ENCODE peak calls at places on chromosomes 12 and 14, in six cellular contexts. V, Y, R, P, C and A are unnamed samples.

GRCh38 chr14:50335389-50335788 is 23.3 kb downstream of the DMAC2L start:
- DNase-seq in C (no peak), R (peak), V (peak), Y (no peak), P (no peak), A (no peak)

GRCh38 chr12:7934560-7935463 is 1.2 kb downstream of the SLC2A3 start:
- DNase-seq in V (no peak), Y (peak), C (peak), P (no peak), R (peak), A (no peak)

GRCh38 chr14:71119832-71120231 is 212.6 kb downstream of the PCNX1 start:
- DNase-seq in C (no peak), R (no peak), V (no peak), Y (no peak), P (no peak), A (no peak)

GRCh38 chr14:49853572-49854375 is 1.2 kb upstream of the NEMF start:
- DNase-seq in C (peak), R (peak), V (peak), P (peak), Y (no peak), A (peak)

GRCh38 chr12:89775336-89776005 is 66.8 kb upstream of the ATP2B1 start:
- DNase-seq in R (peak), Y (no peak), P (no peak), C (no peak), V (no peak), A (no peak)

GRCh38 chr14:40599726-40600125 is 1007.0 kb upstream of the LRFN5 start:
- DNase-seq in R (peak), V (no peak), Y (no peak), P (no peak), C (no peak), A (no peak)

GRCh38 chr12:131089526-131090253 is 136.0 kb downstream of the ADGRD1 start:
- DNase-seq in R (no peak), C (no peak), P (no peak), Y (no peak), V (no peak), A (no peak)

GRCh38 chr12:100186071-100186470 is 14.5 kb upstream of the ACTR6 start:
- DNase-seq in V (no peak), Y (no peak), C (no peak), R (no peak), P (no peak), A (no peak)

GRCh38 chr12:114430306-114430705 is 24.4 kb upstream of the TBX5 start:
- DNase-seq in P (no peak), C (no peak), Y (peak), R (peak), V (no peak), A (no peak)

GRCh38 chr12:122166422-122167327 is 7.3 kb downstream of the IL31 start:
- DNase-seq in P (no peak), R (no peak), V (no peak), Y (no peak), C (no peak), A (no peak)

GRCh38 chr12:124835652-124836410 is 27.8 kb downstream of the SCARB1 start:
- DNase-seq in R (no peak), P (no peak), Y (no peak), V (no peak), C (no peak), A (no peak)

GRCh38 chr14:64364907-64365306 is 23.2 kb upstream of the MTHFD1 start:
- DNase-seq in Y (no peak), C (peak), R (peak), P (no peak), V (no peak), A (no peak)

GRCh38 chr12:14156606-14157005 is 175.2 kb upstream of the GRIN2B start:
- DNase-seq in C (no peak), R (no peak), Y (no peak), P (no peak), V (no peak), A (no peak)

GRCh38 chr14:24442240-24443052 is at the start of gene SDR39U1:
- DNase-seq in V (peak), R (peak), C (peak), P (peak), Y (peak), A (peak)

GRCh38 chr12:59873136-59873535 is 277.3 kb downstream of the SLC16A7 start:
- DNase-seq in Y (no peak), R (no peak), C (no peak), P (no peak), V (no peak), A (no peak)

GRCh38 chr14:20440882-20441281 is 4.9 kb upstream of the KLHL33 start:
- DNase-seq in P (peak), R (peak), V (no peak), Y (no peak), C (no peak), A (no peak)

GRCh38 chr12:79423560-79423959 is 267.2 kb downstream of the PAWR start:
- DNase-seq in C (no peak), P (no peak), V (no peak), Y (no peak), R (no peak), A (no peak)

GRCh38 chr14:67738740-67739504 is 37.2 kb downstream of the RDH12 start:
- DNase-seq in C (peak), R (peak), Y (no peak), V (no peak), P (no peak), A (no peak)

GRCh38 chr12:116556964-116557706 is 2.0 kb upstream of the MAP1LC3B2 start:
- DNase-seq in R (peak), V (no peak), C (peak), P (no peak), Y (no peak), A (no peak)

GRCh38 chr14:24924544-24924943 is 125.4 kb downstream of the STXBP6 start:
- DNase-seq in V (no peak), P (no peak), C (no peak), Y (no peak), R (no peak), A (no peak)

GRCh38 chr12:32344047-32344446 is 55.3 kb upstream of the FGD4 start:
- DNase-seq in P (no peak), Y (no peak), R (no peak), C (no peak), V (no peak), A (no peak)

GRCh38 chr12:106645074-106645421 is 62.2 kb downstream of the RFX4 start:
- DNase-seq in P (no peak), C (no peak), V (peak), Y (no peak), R (peak), A (no peak)

GRCh38 chr12:21371050-21371449 is 1.7 kb upstream of the IAPP start:
- DNase-seq in R (no peak), V (no peak), P (no peak), C (peak), Y (no peak), A (no peak)

GRCh38 chr12:67915335-67915851 is 73.9 kb upstream of the IFNG-AS1 start:
- DNase-seq in P (no peak), R (no peak), C (no peak), Y (no peak), V (no peak), A (no peak)

GRCh38 chr14:54567634-54568561 is 970 bp downstream of the SAMD4A start:
- DNase-seq in P (peak), C (peak), R (peak), V (peak), Y (peak), A (peak)

GRCh38 chr12:65113621-65114035 is 7.5 kb downstream of the WIF1 start:
- DNase-seq in Y (no peak), V (no peak), C (no peak), R (no peak), P (no peak), A (no peak)

GRCh38 chr12:31590730-31591307 is at the start of gene DENND5B:
- DNase-seq in V (peak), P (no peak), Y (peak), R (peak), C (peak), A (peak)

GRCh38 chr12:26648584-26648983 is 184.4 kb downstream of the ITPR2 start:
- DNase-seq in Y (no peak), P (no peak), C (no peak), R (peak), V (no peak), A (no peak)

GRCh38 chr12:75656650-75657049 is 145.2 kb upstream of the KRR1 start:
- DNase-seq in P (no peak), Y (no peak), R (peak), C (no peak), V (no peak), A (no peak)

GRCh38 chr12:50185496-50185895 is 18.3 kb upstream of the CERS5 start:
- DNase-seq in Y (no peak), R (no peak), V (no peak), C (no peak), P (no peak), A (no peak)

GRCh38 chr14:30058401-30058800 is 130.8 kb upstream of the PRKD1 start:
- DNase-seq in C (no peak), R (peak), V (no peak), P (no peak), Y (no peak), A (no peak)

GRCh38 chr12:123233505-123234299 is 466 bp downstream of the MTRFR start:
- DNase-seq in R (peak), C (no peak), P (no peak), Y (no peak), V (no peak), A (no peak)

DNA sequence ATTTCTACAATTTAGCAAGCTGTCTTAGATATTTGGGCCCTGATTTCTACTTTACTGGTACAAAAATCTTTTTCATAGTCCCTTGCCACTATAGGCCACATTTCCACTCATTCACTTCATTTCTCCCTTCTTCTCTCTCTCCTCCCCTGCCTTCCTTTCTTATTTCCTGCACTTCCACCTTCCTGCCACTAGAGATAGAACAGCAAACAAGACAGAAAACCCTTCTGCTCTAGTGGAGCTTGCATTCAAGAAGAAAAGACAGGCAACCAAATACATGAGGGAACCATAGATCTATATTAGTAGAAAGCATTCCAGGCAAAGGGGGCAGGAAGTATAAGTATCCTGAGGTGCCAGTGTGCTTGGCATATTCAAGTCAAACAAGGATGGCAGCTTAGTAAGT is 623.5 kb downstream of the FLRT2 start:
- DNase-seq in P (no peak), Y (no peak), V (no peak), R (no peak), C (no peak), A (no peak)
- TF ChIP-seq CTCF in P (no peak), Y (peak), V (peak), R (peak), C (no peak), A (no peak)

DNA sequence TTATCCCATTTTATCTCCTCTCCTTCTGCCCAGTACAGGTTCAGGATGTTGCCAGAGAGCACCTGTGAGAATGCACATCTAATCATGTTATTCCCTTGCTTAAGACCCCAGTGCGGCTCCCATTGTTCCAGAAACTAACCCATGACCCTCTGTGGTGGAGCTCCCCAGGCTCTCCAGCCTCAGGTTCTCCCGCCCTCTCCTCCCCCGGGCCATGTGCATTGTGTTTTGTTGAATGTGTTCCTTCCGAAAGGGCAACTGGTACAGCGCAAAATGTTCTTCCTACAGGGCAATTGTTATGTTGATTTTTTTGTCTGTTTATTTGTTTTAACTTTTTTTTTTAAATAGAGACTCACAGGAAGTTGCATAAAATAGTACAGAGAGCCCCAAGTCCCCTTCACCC is 31.1 kb downstream of the TMEM132C start:
- DNase-seq in V (peak), P (no peak), C (no peak), R (no peak), Y (no peak), A (no peak)
- TF ChIP-seq CTCF in V (no peak), P (no peak), C (no peak), R (no peak), Y (no peak), A (no peak)

DNA sequence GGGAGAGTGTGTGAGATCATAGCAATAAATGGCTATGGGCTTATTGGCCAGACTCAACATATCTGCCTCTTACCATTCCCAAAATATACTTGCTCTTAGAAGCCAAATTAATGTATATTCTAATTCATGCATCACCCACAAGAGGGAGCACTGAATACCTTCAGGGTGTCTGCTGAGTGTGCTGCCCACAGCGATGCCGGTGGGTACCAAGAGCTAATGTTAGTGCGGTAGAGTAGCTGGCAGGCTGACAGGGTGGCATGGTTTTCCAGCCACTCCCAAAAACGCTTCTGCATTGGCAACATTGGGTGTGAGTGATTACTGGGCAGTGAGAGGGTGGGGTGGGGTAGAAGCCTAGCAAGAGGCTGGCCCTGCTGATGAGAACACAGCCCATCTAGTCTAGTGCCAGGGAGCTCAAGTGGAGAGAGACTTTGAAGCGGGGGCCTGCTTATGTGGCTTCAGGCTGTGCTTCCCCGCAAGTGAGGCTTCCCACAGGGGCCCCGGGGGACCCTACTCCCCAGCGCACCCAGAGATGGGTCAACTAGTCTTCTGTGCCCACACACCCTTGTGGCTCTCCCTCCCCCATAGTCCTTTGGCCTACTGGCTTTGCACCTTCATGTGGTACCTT is 9.2 kb upstream of the PLEKHD1 start:
- DNase-seq in C (peak), Y (peak), R (peak), V (no peak), P (no peak), A (no peak)
- TF ChIP-seq CTCF in C (peak), Y (peak), R (peak), V (peak), P (no peak), A (peak)

GRCh38 chr14:105013150-105013787 is 7.6 kb downstream of the CDCA4 start:
- DNase-seq in Y (no peak), C (no peak), P (no peak), V (no peak), R (no peak), A (no peak)
- TF ChIP-seq CTCF in Y (no peak), C (no peak), P (no peak), V (no peak), R (no peak), A (no peak)

GRCh38 chr12:104579716-104580495 is 123.2 kb downstream of the CHST11 start:
- DNase-seq in V (no peak), C (no peak), Y (no peak), P (no peak), R (no peak), A (no peak)
- TF ChIP-seq CTCF in V (no peak), C (no peak), Y (no peak), P (no peak), R (no peak), A (no peak)

DNA sequence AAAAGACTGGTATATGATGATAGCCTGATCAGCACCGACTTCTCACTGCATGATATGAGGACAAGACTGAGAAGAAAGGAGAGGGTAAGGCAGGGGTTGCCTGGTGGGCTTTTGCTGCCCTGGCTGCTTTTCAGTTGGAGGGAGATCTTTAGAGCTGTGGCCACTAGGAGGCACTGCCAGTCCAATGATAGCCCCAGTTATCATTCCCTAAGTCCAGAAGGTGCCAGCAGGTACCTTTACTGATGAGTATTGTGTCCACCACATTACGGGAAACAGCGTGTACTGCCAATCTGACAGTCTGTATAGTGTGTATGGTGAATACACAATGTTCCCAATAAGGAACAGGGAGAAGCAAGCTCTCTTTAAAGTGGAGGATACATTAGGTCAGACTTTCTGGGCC is 55.8 kb upstream of the CCDC175 start:
- DNase-seq in R (peak), C (peak), Y (peak), P (no peak), V (peak), A (no peak)
- TF ChIP-seq CTCF in R (peak), C (peak), Y (peak), P (peak), V (peak), A (peak)

GRCh38 chr14:42190744-42191143 is 584.1 kb downstream of the LRFN5 start:
- DNase-seq in P (no peak), R (no peak), C (no peak), V (no peak), Y (no peak), A (no peak)
- TF ChIP-seq CTCF in P (no peak), R (no peak), C (no peak), V (no peak), Y (no peak), A (no peak)